ENCODE peak calls at places on chromosomes 2 and 18, in four cellular contexts. P is mesendoderm, W is H9, K is H1. D is an unnamed sample.

GRCh38 chr2:145095641-145096435 is 575.9 kb upstream of the ZEB2 start:
- DNase-seq in P (no peak), W (no peak), K (no peak), D (peak; percentile 93)

GRCh38 chr2:17615728-17616351 is 75.3 kb downstream of the VSNL1 start:
- DNase-seq in P (no peak), W (no peak), K (no peak), D (peak; percentile 74)

GRCh38 chr2:191899442-191899841 is 52.6 kb upstream of the CAVIN2 start:
- DNase-seq in P (no peak), W (no peak), K (no peak), D (peak; percentile 91)

GRCh38 chr2:199160677-199161465 is 296.9 kb downstream of the SATB2 start:
- DNase-seq in P (no peak), W (no peak), K (no peak), D (peak; percentile 89)

GRCh38 chr2:188931361-188931760 is 42.8 kb upstream of the COL3A1 start:
- DNase-seq in P (no peak), W (no peak), K (no peak), D (peak; percentile 56)

GRCh38 chr18:63591725-63592124 is 4.6 kb downstream of the SERPINB13 start:
- DNase-seq in P (no peak), W (no peak), K (no peak), D (no peak)

GRCh38 chr2:236867441-236868260 is 218.0 kb upstream of the COPS8 start:
- DNase-seq in P (peak; percentile 49), W (peak; percentile 27), K (no peak), D (no peak)

GRCh38 chr2:231709636-231709980 is 1.3 kb downstream of the PTMA start:
- DNase-seq in P (no peak), W (no peak), K (peak; percentile 57), D (no peak)

GRCh38 chr2:135043345-135043744 is 3.9 kb downstream of the MAP3K19 start:
- DNase-seq in P (no peak), W (no peak), K (peak; percentile 54), D (no peak)

GRCh38 chr2:148209598-148209997 is 188.7 kb downstream of the MBD5 start:
- DNase-seq in P (peak; percentile 85), W (peak; percentile 47), K (no peak), D (no peak)

GRCh38 chr2:86300496-86300895 is 36.9 kb downstream of the REEP1 start:
- DNase-seq in P (no peak), W (no peak), K (no peak), D (no peak)

GRCh38 chr2:226656367-226656766 is 143.3 kb downstream of the IRS1 start:
- DNase-seq in P (no peak), W (no peak), K (no peak), D (no peak)

GRCh38 chr2:208984376-208985100 is 439.3 kb upstream of the MAP2 start:
- DNase-seq in P (no peak), W (no peak), K (no peak), D (no peak)

GRCh38 chr2:217990791-217991465 is 11.9 kb downstream of the TNS1 start:
- DNase-seq in P (no peak), W (no peak), K (no peak), D (no peak)

GRCh38 chr18:63908858-63909257 is 1.1 kb downstream of the SERPINB10 start:
- DNase-seq in P (no peak), W (no peak), K (no peak), D (no peak)

GRCh38 chr18:3985664-3986063 is 469.4 kb downstream of the DLGAP1 start:
- DNase-seq in P (no peak), W (no peak), K (no peak), D (peak; percentile 94)

GRCh38 chr2:119438128-119438656 is 6.5 kb downstream of the TMEM37 start:
- DNase-seq in P (no peak), W (peak; percentile 7), K (no peak), D (no peak)

GRCh38 chr2:10620481-10620880 is 69.3 kb downstream of the NOL10 start:
- DNase-seq in P (no peak), W (no peak), K (no peak), D (peak; percentile 94)

GRCh38 chr2:75074228-75074627 is 115.8 kb downstream of the POLE4 start:
- DNase-seq in P (no peak), W (no peak), K (no peak), D (no peak)
- H4K5ac ChIP-seq in P (no peak overlapping the region), W (no peak overlapping the region), K (no peak overlapping the region), D (no peak overlapping the region)

GRCh38 chr2:74439373-74440004 is 2.2 kb downstream of the RTKN start:
- DNase-seq in P (no peak), W (no peak), K (no peak), D (no peak)

GRCh38 chr2:74440378-74441110 is 1.2 kb downstream of the RTKN start:
- DNase-seq in P (peak; percentile 96), W (peak; percentile 92), K (peak; percentile 92), D (peak; percentile 81)

GRCh38 chr2:74440005-74440377 is 1.7 kb downstream of the RTKN start:
- DNase-seq in P (no peak), W (no peak), K (no peak), D (peak; percentile 46)

GRCh38 chr2:74441111-74441689 is 537 bp downstream of the RTKN start:
- DNase-seq in P (no peak), W (no peak), K (no peak), D (no peak)

GRCh38 chr2:74441690-74442482 is at the start of gene RTKN:
- DNase-seq in P (peak; percentile 94), W (peak; percentile 87), K (peak; percentile 94), D (no peak)
- H2AK5ac ChIP-seq in P (no peak within 1 kb of the TSS), W (no peak within 1 kb of the TSS), K (no peak within 1 kb of the TSS), D (peak within 1 kb of the TSS; percentile 92)

GRCh38 chr2:20179755-20180594 is 45.0 kb downstream of the SDC1 start:
- DNase-seq in P (peak; percentile 53), W (peak; percentile 85), K (no peak), D (no peak)

GRCh38 chr2:20181761-20182160 is 43.2 kb downstream of the SDC1 start:
- DNase-seq in P (peak; percentile 47), W (no peak), K (no peak), D (no peak)

GRCh38 chr2:20182241-20182931 is 42.5 kb downstream of the SDC1 start:
- DNase-seq in P (no peak), W (no peak), K (no peak), D (peak; percentile 73)

GRCh38 chr2:20179179-20179754 is 45.7 kb downstream of the SDC1 start:
- DNase-seq in P (no peak), W (no peak), K (no peak), D (no peak)

GRCh38 chr2:20180676-20181648 is 44.0 kb downstream of the SDC1 start:
- DNase-seq in P (no peak), W (no peak), K (no peak), D (no peak)
- H3K4me2 ChIP-seq in P (no peak overlapping the region), W (no peak overlapping the region), K (no peak overlapping the region), D (no peak overlapping the region)

GRCh38 chr2:96091711-96092579 is 24.4 kb downstream of the ADRA2B start:
- DNase-seq in P (peak; percentile 41), W (peak; percentile 73), K (peak; percentile 54), D (no peak)
- H4K5ac ChIP-seq in P (no peak overlapping the region), W (no peak overlapping the region), K (peak overlapping the region; percentile 30), D (no peak overlapping the region)

DNA sequence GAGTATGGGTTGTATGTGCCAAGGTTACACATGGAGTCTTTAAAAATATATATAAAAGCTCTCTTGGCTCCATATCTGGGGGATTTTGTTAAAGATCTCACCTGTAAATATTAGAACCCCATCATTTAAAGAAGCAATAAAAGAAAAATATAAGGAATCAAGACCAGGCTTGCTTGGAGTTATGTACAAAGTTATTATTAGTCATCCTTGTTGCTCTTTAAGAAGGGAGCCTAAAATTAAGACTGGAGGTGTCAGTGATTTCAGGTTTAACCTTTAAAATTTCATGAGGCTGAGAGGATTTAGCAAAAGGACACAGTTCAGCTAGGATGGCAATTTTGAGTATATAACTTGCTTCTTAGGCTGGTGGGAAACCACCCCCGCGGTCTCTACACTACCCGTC is 181.4 kb downstream of the SETBP1 start:
- DNase-seq in P (no peak), W (no peak), K (no peak), D (no peak)
- H2AK5ac ChIP-seq in P (no peak overlapping the region), W (no peak overlapping the region), K (no peak overlapping the region), D (no peak overlapping the region)

GRCh38 chr2:79622508-79622907 is 109.7 kb downstream of the CTNNA2 start:
- DNase-seq in P (no peak), W (no peak), K (no peak), D (peak; percentile 1)
- H3K4me2 ChIP-seq in P (no peak overlapping the region), W (no peak overlapping the region), K (no peak overlapping the region), D (no peak overlapping the region)

DNA sequence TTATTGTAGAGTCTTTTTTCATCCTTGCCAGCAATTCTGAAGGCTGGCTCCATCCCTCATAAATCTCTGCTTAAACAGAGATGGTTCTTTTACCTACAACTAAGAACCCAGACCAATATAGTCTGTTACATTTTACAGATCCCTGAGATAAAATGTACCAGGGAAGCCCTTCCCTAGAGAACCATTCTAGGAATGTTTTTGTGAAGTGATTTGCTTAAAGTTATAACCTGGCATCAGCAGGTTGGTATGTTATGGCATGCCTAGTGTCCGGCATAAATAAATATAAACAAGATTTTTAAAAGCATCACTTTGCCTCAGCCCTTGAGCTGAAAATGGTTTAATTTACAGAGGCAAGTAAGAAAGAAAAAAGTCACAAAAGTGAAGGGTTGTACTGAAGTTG is 18.5 kb upstream of the NPAS2 start:
- DNase-seq in P (no peak), W (no peak), K (no peak), D (no peak)
- H4K5ac ChIP-seq in P (no peak overlapping the region), W (no peak overlapping the region), K (no peak overlapping the region), D (no peak overlapping the region)

DNA sequence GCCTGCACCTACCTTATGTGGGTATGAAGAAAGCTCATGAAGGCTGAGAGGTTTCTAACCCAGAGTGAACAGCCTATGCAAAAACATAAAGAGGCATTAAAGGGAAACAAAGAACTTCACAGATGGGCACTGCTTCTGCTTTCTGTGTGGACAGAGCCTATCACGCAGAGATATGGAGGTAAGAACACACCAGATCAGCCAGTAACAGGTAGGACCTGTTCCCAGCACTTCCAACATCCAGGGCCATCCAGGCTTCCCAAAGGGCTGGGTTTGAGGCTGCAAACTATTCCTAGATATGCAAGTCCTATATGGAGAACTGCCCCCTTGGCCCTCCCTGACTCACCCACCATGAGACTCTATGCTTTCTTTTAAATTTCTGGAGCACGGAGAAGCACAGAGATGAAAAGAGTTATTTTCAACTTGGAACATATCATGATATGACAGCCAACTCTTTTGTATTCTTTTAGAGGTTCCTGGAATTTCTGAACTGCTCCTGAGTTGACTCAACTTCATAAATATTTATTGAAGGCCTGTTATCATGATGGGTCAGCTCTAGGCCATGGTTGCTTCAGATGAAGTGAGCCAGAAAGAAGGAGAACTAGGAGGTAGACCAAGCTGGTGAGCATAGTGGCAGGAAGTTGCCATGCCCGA is 77.4 kb upstream of the PPP1CB start:
- DNase-seq in P (no peak), W (no peak), K (no peak), D (peak; percentile 88)
- H2AK5ac ChIP-seq in P (no peak overlapping the region), W (no peak overlapping the region), K (no peak overlapping the region), D (peak overlapping the region; percentile 96)

D was measured in IMR-90.